ENCODE peak calls at places on chromosomes 4 and X, in ten cellular contexts. One of them, this sample, is unnamed.

GRCh38 chr4:56654238-56654632 is 26.9 kb downstream of the HOPX start:
- ATAC-seq in heart left ventricle: peak; percentile 15
- ATAC-seq in WTC11: no peak
- ATAC-seq in pancreas: peak; percentile 24
- ATAC-seq in A549: no peak
- ATAC-seq in DND-41: no peak
- ATAC-seq in CD8-positive, alpha-beta T cell: no peak
- ATAC-seq in HCT116: no peak
- ATAC-seq in HepG2: no peak
- ATAC-seq in CD4-positive, alpha-beta T cell: no peak
- ATAC-seq in this sample: no peak

GRCh38 chr4:6470502-6471302 is 1.7 kb downstream of the PPP2R2C start:
- ATAC-seq in heart left ventricle: peak; percentile 79
- ATAC-seq in WTC11: peak; percentile 40
- ATAC-seq in pancreas: peak; percentile 68
- ATAC-seq in A549: peak; percentile 76
- ATAC-seq in DND-41: no peak
- ATAC-seq in CD8-positive, alpha-beta T cell: no peak
- ATAC-seq in HCT116: peak; percentile 67
- ATAC-seq in HepG2: peak; percentile 61
- ATAC-seq in CD4-positive, alpha-beta T cell: no peak
- ATAC-seq in this sample: peak; percentile 70

GRCh38 chr4:14977836-14978235 is 24.4 kb upstream of the CPEB2 start:
- ATAC-seq in heart left ventricle: no peak
- ATAC-seq in WTC11: no peak
- ATAC-seq in pancreas: no peak
- ATAC-seq in A549: no peak
- ATAC-seq in DND-41: no peak
- ATAC-seq in CD8-positive, alpha-beta T cell: no peak
- ATAC-seq in HCT116: no peak
- ATAC-seq in HepG2: no peak
- ATAC-seq in CD4-positive, alpha-beta T cell: no peak
- ATAC-seq in this sample: no peak

GRCh38 chrX:105845661-105846060 is 23.3 kb downstream of the NRK start:
- ATAC-seq in heart left ventricle: no peak
- ATAC-seq in WTC11: peak; percentile 48
- ATAC-seq in pancreas: no peak
- ATAC-seq in A549: no peak
- ATAC-seq in DND-41: no peak
- ATAC-seq in CD8-positive, alpha-beta T cell: no peak
- ATAC-seq in HCT116: no peak
- ATAC-seq in HepG2: no peak
- ATAC-seq in CD4-positive, alpha-beta T cell: no peak
- ATAC-seq in this sample: no peak

GRCh38 chrX:41322821-41323603 is 10.9 kb upstream of the DDX3X start:
- ATAC-seq in heart left ventricle: no peak
- ATAC-seq in WTC11: no peak
- ATAC-seq in pancreas: no peak
- ATAC-seq in A549: no peak
- ATAC-seq in DND-41: no peak
- ATAC-seq in CD8-positive, alpha-beta T cell: no peak
- ATAC-seq in HCT116: no peak
- ATAC-seq in HepG2: no peak
- ATAC-seq in CD4-positive, alpha-beta T cell: no peak
- ATAC-seq in this sample: peak; percentile 25

GRCh38 chr4:69057620-69058409 is 38.5 kb upstream of the UGT2B7 start:
- ATAC-seq in heart left ventricle: no peak
- ATAC-seq in WTC11: peak; percentile 85
- ATAC-seq in pancreas: peak; percentile 81
- ATAC-seq in A549: no peak
- ATAC-seq in DND-41: no peak
- ATAC-seq in CD8-positive, alpha-beta T cell: no peak
- ATAC-seq in HCT116: no peak
- ATAC-seq in HepG2: peak; percentile 87
- ATAC-seq in CD4-positive, alpha-beta T cell: no peak
- ATAC-seq in this sample: no peak

GRCh38 chr4:81827568-81828202 is 356.0 kb upstream of the RASGEF1B start:
- ATAC-seq in heart left ventricle: no peak
- ATAC-seq in WTC11: no peak
- ATAC-seq in pancreas: no peak
- ATAC-seq in A549: no peak
- ATAC-seq in DND-41: no peak
- ATAC-seq in CD8-positive, alpha-beta T cell: no peak
- ATAC-seq in HCT116: no peak
- ATAC-seq in HepG2: no peak
- ATAC-seq in CD4-positive, alpha-beta T cell: no peak
- ATAC-seq in this sample: no peak

GRCh38 chr4:140609548-140610425 is 41.0 kb upstream of the UCP1 start:
- ATAC-seq in heart left ventricle: peak; percentile 87
- ATAC-seq in WTC11: peak; percentile 79
- ATAC-seq in pancreas: peak; percentile 91
- ATAC-seq in A549: peak; percentile 89
- ATAC-seq in DND-41: peak; percentile 86
- ATAC-seq in CD8-positive, alpha-beta T cell: peak; percentile 46
- ATAC-seq in HCT116: peak; percentile 98
- ATAC-seq in HepG2: peak; percentile 92
- ATAC-seq in CD4-positive, alpha-beta T cell: no peak
- ATAC-seq in this sample: peak; percentile 39

GRCh38 chr4:169283114-169283509 is 12.4 kb upstream of the SH3RF1 start:
- ATAC-seq in heart left ventricle: no peak
- ATAC-seq in WTC11: no peak
- ATAC-seq in pancreas: no peak
- ATAC-seq in A549: peak; percentile 94
- ATAC-seq in DND-41: no peak
- ATAC-seq in CD8-positive, alpha-beta T cell: no peak
- ATAC-seq in HCT116: no peak
- ATAC-seq in HepG2: no peak
- ATAC-seq in CD4-positive, alpha-beta T cell: no peak
- ATAC-seq in this sample: no peak

GRCh38 chr4:169282429-169283113 is 11.8 kb upstream of the SH3RF1 start:
- ATAC-seq in heart left ventricle: no peak
- ATAC-seq in WTC11: no peak
- ATAC-seq in pancreas: no peak
- ATAC-seq in A549: peak; percentile 94
- ATAC-seq in DND-41: no peak
- ATAC-seq in CD8-positive, alpha-beta T cell: no peak
- ATAC-seq in HCT116: no peak
- ATAC-seq in HepG2: no peak
- ATAC-seq in CD4-positive, alpha-beta T cell: no peak
- ATAC-seq in this sample: no peak

DNA sequence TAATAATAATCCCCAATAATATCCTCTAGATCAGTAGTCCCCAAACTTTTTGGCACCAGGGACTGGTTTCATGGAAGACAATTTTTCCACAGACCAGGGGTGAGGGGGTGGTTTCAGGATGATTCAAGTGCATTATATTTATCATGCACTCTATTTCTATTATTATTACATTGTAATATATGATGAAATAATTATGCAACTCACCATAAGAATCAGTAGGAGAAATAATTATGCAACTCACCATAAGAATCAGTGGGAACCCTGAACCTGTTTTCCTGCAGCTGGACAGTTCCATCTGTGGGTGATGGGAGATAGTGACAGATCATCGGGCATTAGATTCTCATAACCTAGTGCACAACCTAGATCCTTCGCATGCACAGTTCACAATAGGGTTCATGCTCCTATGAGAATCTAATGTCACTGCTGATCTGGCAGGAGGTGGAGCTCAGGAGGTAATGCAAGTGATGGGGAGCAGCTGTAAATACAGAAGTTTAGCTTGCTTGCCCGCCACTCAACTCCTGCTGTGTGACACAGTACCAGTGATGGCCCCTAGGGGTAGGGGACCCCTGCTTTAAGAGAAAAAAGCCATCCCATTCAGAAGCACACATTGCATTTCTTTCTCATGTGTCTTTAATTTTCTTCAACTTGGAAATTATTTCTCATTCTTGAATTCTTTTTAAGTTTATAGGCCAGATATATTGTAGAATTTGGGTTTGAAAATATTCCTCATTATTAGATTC is 16.0 kb upstream of the SH3RF1 start:
- ATAC-seq in heart left ventricle: no peak
- ATAC-seq in WTC11: peak; percentile 63
- ATAC-seq in pancreas: no peak
- ATAC-seq in A549: no peak
- ATAC-seq in DND-41: peak; percentile 62
- ATAC-seq in CD8-positive, alpha-beta T cell: no peak
- ATAC-seq in HCT116: peak; percentile 69
- ATAC-seq in HepG2: peak; percentile 96
- ATAC-seq in CD4-positive, alpha-beta T cell: no peak
- ATAC-seq in this sample: no peak
- TF ChIP-seq CTCF in heart left ventricle: no peak
- TF ChIP-seq CTCF in WTC11: peak; percentile 26
- TF ChIP-seq CTCF in pancreas: no peak
- TF ChIP-seq CTCF in A549: no peak
- TF ChIP-seq CTCF in DND-41: peak; percentile 48
- TF ChIP-seq CTCF in CD8-positive, alpha-beta T cell: no peak
- TF ChIP-seq CTCF in HCT116: peak; percentile 46
- TF ChIP-seq CTCF in HepG2: peak; percentile 13
- TF ChIP-seq CTCF in CD4-positive, alpha-beta T cell: no peak
- TF ChIP-seq CTCF in this sample: no peak

GRCh38 chrX:109889289-109890006 is 113.5 kb upstream of the TMEM164 start:
- ATAC-seq in heart left ventricle: peak; percentile 55
- ATAC-seq in WTC11: peak; percentile 52
- ATAC-seq in pancreas: no peak
- ATAC-seq in A549: peak; percentile 72
- ATAC-seq in DND-41: no peak
- ATAC-seq in CD8-positive, alpha-beta T cell: no peak
- ATAC-seq in HCT116: no peak
- ATAC-seq in HepG2: peak; percentile 88
- ATAC-seq in CD4-positive, alpha-beta T cell: no peak
- ATAC-seq in this sample: peak; percentile 46

GRCh38 chrX:109890300-109890699 is 112.6 kb upstream of the TMEM164 start:
- ATAC-seq in heart left ventricle: no peak
- ATAC-seq in WTC11: no peak
- ATAC-seq in pancreas: no peak
- ATAC-seq in A549: peak; percentile 52
- ATAC-seq in DND-41: no peak
- ATAC-seq in CD8-positive, alpha-beta T cell: no peak
- ATAC-seq in HCT116: no peak
- ATAC-seq in HepG2: peak; percentile 80
- ATAC-seq in CD4-positive, alpha-beta T cell: no peak
- ATAC-seq in this sample: no peak

GRCh38 chrX:109880629-109881028 is 122.3 kb upstream of the TMEM164 start:
- ATAC-seq in heart left ventricle: no peak
- ATAC-seq in WTC11: no peak
- ATAC-seq in pancreas: no peak
- ATAC-seq in A549: no peak
- ATAC-seq in DND-41: no peak
- ATAC-seq in CD8-positive, alpha-beta T cell: no peak
- ATAC-seq in HCT116: no peak
- ATAC-seq in HepG2: peak; percentile 83
- ATAC-seq in CD4-positive, alpha-beta T cell: no peak
- ATAC-seq in this sample: no peak

GRCh38 chrX:109890910-109891502 is 111.9 kb upstream of the TMEM164 start:
- ATAC-seq in heart left ventricle: peak; percentile 71
- ATAC-seq in WTC11: peak; percentile 96
- ATAC-seq in pancreas: peak; percentile 93
- ATAC-seq in A549: peak; percentile 95
- ATAC-seq in DND-41: peak; percentile 73
- ATAC-seq in CD8-positive, alpha-beta T cell: peak; percentile 70
- ATAC-seq in HCT116: peak; percentile 93
- ATAC-seq in HepG2: peak; percentile 89
- ATAC-seq in CD4-positive, alpha-beta T cell: no peak
- ATAC-seq in this sample: peak; percentile 41

GRCh38 chrX:109886122-109886761 is 116.7 kb upstream of the TMEM164 start:
- ATAC-seq in heart left ventricle: no peak
- ATAC-seq in WTC11: no peak
- ATAC-seq in pancreas: peak; percentile 69
- ATAC-seq in A549: peak; percentile 66
- ATAC-seq in DND-41: no peak
- ATAC-seq in CD8-positive, alpha-beta T cell: no peak
- ATAC-seq in HCT116: peak; percentile 73
- ATAC-seq in HepG2: no peak
- ATAC-seq in CD4-positive, alpha-beta T cell: no peak
- ATAC-seq in this sample: no peak
- TF ChIP-seq CTCF in heart left ventricle: peak; percentile 64
- TF ChIP-seq CTCF in WTC11: peak; percentile 44
- TF ChIP-seq CTCF in pancreas: peak; percentile 48
- TF ChIP-seq CTCF in A549: peak; percentile 70
- TF ChIP-seq CTCF in DND-41: peak; percentile 68
- TF ChIP-seq CTCF in CD8-positive, alpha-beta T cell: peak; percentile 38
- TF ChIP-seq CTCF in HCT116: peak; percentile 68
- TF ChIP-seq CTCF in HepG2: peak; percentile 75
- TF ChIP-seq CTCF in CD4-positive, alpha-beta T cell: peak; percentile 47
- TF ChIP-seq CTCF in this sample: peak; percentile 43

DNA sequence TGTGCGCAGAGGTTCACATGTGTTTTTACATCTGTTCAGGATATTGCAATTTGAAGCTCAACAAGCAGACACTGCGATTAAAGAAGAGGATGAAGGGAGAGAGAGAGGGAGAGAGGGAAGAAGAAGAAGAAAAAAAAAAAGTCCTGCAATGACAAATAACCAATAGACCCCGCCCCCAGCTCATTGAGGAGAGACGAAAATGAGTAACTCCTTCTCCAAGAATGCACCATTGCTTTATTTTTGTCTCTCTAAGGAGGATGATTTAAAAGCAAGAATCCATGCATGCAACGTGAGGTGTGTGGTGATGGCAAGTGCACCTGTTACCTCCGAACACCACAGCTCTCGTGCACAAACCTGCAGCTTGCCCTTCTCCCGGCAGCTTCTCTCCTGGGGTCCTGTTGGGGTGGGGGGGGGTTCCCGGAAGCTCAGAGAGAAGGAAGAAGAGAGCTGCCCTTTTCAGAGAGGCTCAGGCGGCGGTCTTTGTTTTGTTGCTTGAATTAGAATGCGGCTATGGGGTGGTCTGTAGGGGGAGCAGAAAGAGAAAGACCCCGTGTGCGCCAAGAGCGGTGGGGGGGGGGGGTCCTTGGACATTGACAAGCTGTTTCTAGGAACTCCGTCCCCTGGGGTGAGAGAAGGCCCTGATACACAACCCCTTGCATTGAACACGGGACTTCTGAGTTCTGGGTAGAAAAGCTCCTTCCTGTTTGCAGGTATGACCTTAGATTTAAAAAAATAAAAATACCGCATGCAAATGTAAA is 100.7 kb downstream of the CRLF2 start:
- ATAC-seq in heart left ventricle: no peak
- ATAC-seq in WTC11: peak; percentile 73
- ATAC-seq in pancreas: no peak
- ATAC-seq in A549: no peak
- ATAC-seq in DND-41: no peak
- ATAC-seq in CD8-positive, alpha-beta T cell: no peak
- ATAC-seq in HCT116: no peak
- ATAC-seq in HepG2: no peak
- ATAC-seq in CD4-positive, alpha-beta T cell: no peak
- ATAC-seq in this sample: no peak
- TF ChIP-seq CTCF in heart left ventricle: no peak
- TF ChIP-seq CTCF in WTC11: no peak
- TF ChIP-seq CTCF in pancreas: no peak
- TF ChIP-seq CTCF in A549: no peak
- TF ChIP-seq CTCF in DND-41: no peak
- TF ChIP-seq CTCF in CD8-positive, alpha-beta T cell: no peak
- TF ChIP-seq CTCF in HCT116: no peak
- TF ChIP-seq CTCF in HepG2: no peak
- TF ChIP-seq CTCF in CD4-positive, alpha-beta T cell: no peak
- TF ChIP-seq CTCF in this sample: no peak

DNA sequence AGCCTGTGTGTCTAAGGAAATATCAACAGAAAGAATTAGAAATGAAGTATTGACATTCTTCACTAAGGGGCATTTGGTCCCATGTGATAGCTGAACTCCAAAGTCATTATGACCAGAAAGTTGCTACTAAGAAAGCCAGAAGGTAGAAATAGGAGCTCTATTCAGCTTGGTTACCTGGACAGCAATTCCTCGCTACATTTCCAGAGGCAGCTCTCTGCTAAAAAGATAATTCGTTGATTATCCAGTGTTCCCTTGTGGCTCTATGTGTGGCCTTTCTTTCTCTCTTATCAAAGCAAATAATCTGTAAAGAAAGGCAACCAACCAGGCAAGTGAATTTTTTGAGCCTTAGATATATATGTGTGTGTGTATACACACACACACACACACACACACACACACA is 341.3 kb downstream of the ADGRL3 start:
- ATAC-seq in heart left ventricle: no peak
- ATAC-seq in WTC11: no peak
- ATAC-seq in pancreas: peak; percentile 9
- ATAC-seq in A549: no peak
- ATAC-seq in DND-41: no peak
- ATAC-seq in CD8-positive, alpha-beta T cell: no peak
- ATAC-seq in HCT116: no peak
- ATAC-seq in HepG2: peak; percentile 71
- ATAC-seq in CD4-positive, alpha-beta T cell: no peak
- ATAC-seq in this sample: no peak
- TF ChIP-seq CTCF in heart left ventricle: no peak
- TF ChIP-seq CTCF in WTC11: no peak
- TF ChIP-seq CTCF in pancreas: no peak
- TF ChIP-seq CTCF in A549: no peak
- TF ChIP-seq CTCF in DND-41: no peak
- TF ChIP-seq CTCF in CD8-positive, alpha-beta T cell: no peak
- TF ChIP-seq CTCF in HCT116: no peak
- TF ChIP-seq CTCF in HepG2: peak; percentile 14
- TF ChIP-seq CTCF in CD4-positive, alpha-beta T cell: no peak
- TF ChIP-seq CTCF in this sample: no peak